ENCODE peak calls at places on chromosomes 3 and 15, in six cellular contexts. K, Q, S, P, I and D are unnamed samples.

GRCh38 chr15:39460748-39461147 is 120.1 kb upstream of the THBS1 start:
- DNase-seq in K (no peak), Q (no peak), S (no peak), P (no peak), I (no peak), D (no peak)

GRCh38 chr15:70875001-70875782 is 17.0 kb downstream of the THAP10 start:
- DNase-seq in K (peak), Q (no peak), S (no peak), P (peak), I (no peak), D (no peak)

GRCh38 chr3:161415506-161416231 is 44.4 kb upstream of the SPTSSB start:
- DNase-seq in K (peak), Q (no peak), S (no peak), P (peak), I (no peak), D (no peak)

GRCh38 chr15:60299452-60300047 is 98.2 kb downstream of the ANXA2 start:
- DNase-seq in K (no peak), Q (peak), S (no peak), P (no peak), I (no peak), D (no peak)

GRCh38 chr3:186945255-186945823 is 15.0 kb downstream of the ST6GAL1 start:
- DNase-seq in K (no peak), Q (no peak), S (no peak), P (no peak), I (no peak), D (no peak)

GRCh38 chr15:96327155-96327741 is 3.3 kb upstream of the NR2F2 start:
- DNase-seq in K (peak), Q (peak), S (peak), P (peak), I (peak), D (peak)

GRCh38 chr3:13229291-13229949 is 156.2 kb upstream of the IQSEC1 start:
- DNase-seq in K (peak), Q (peak), S (peak), P (no peak), I (peak), D (peak)

GRCh38 chr3:134260984-134261383 is 10.3 kb upstream of the RYK start:
- DNase-seq in K (no peak), Q (no peak), S (no peak), P (no peak), I (no peak), D (no peak)

GRCh38 chr3:99356681-99357080 is 281.7 kb upstream of the COL8A1 start:
- DNase-seq in K (no peak), Q (no peak), S (no peak), P (no peak), I (no peak), D (no peak)

GRCh38 chr3:173553635-173554280 is 156.2 kb downstream of the NLGN1 start:
- DNase-seq in K (peak), Q (no peak), S (peak), P (peak), I (no peak), D (peak)

GRCh38 chr15:48062476-48062875 is 58.3 kb upstream of the SLC24A5 start:
- DNase-seq in K (no peak), Q (no peak), S (no peak), P (peak), I (no peak), D (no peak)

GRCh38 chr3:157460253-157460652 is 23.6 kb downstream of the PTX3 start:
- DNase-seq in K (no peak), Q (no peak), S (no peak), P (peak), I (no peak), D (no peak)

GRCh38 chr3:39473452-39474125 is 6.1 kb downstream of the MOBP start:
- DNase-seq in K (no peak), Q (no peak), S (no peak), P (no peak), I (no peak), D (no peak)

GRCh38 chr15:83720466-83720865 is 66.5 kb downstream of the ADAMTSL3 start:
- DNase-seq in K (no peak), Q (no peak), S (no peak), P (no peak), I (no peak), D (no peak)

GRCh38 chr3:100075163-100075562 is 39.1 kb downstream of the FILIP1L start:
- DNase-seq in K (no peak), Q (no peak), S (no peak), P (no peak), I (no peak), D (no peak)

GRCh38 chr15:78396976-78397375 is 41.0 kb upstream of the IREB2 start:
- DNase-seq in K (peak), Q (peak), S (peak), P (no peak), I (no peak), D (peak)

GRCh38 chr3:172859035-172859434 is 108.5 kb downstream of the ECT2 start:
- DNase-seq in K (no peak), Q (peak), S (no peak), P (peak), I (no peak), D (no peak)

GRCh38 chr15:62691008-62691407 is 351.5 kb upstream of the TPM1 start:
- DNase-seq in K (no peak), Q (no peak), S (no peak), P (no peak), I (no peak), D (no peak)

GRCh38 chr15:90099868-90100854 is 2.1 kb downstream of the IDH2 start:
- DNase-seq in K (no peak), Q (no peak), S (peak), P (no peak), I (no peak), D (peak)

GRCh38 chr15:89087066-89087829 is 1.0 kb upstream of the ABHD2 start:
- DNase-seq in K (no peak), Q (no peak), S (no peak), P (no peak), I (no peak), D (no peak)

GRCh38 chr3:184016820-184017671 is 638 bp downstream of the ABCC5 start:
- DNase-seq in K (peak), Q (peak), S (peak), P (peak), I (no peak), D (peak)

GRCh38 chr3:197711973-197712707 is 24.6 kb downstream of the RUBCN start:
- DNase-seq in K (peak), Q (peak), S (peak), P (peak), I (peak), D (peak)

GRCh38 chr3:45946307-45946706 is 3.0 kb downstream of the CXCR6 start:
- DNase-seq in K (no peak), Q (no peak), S (no peak), P (no peak), I (no peak), D (no peak)

GRCh38 chr15:75727851-75728715 is 15.4 kb upstream of the CSPG4 start:
- DNase-seq in K (peak), Q (no peak), S (peak), P (peak), I (no peak), D (peak)

DNA sequence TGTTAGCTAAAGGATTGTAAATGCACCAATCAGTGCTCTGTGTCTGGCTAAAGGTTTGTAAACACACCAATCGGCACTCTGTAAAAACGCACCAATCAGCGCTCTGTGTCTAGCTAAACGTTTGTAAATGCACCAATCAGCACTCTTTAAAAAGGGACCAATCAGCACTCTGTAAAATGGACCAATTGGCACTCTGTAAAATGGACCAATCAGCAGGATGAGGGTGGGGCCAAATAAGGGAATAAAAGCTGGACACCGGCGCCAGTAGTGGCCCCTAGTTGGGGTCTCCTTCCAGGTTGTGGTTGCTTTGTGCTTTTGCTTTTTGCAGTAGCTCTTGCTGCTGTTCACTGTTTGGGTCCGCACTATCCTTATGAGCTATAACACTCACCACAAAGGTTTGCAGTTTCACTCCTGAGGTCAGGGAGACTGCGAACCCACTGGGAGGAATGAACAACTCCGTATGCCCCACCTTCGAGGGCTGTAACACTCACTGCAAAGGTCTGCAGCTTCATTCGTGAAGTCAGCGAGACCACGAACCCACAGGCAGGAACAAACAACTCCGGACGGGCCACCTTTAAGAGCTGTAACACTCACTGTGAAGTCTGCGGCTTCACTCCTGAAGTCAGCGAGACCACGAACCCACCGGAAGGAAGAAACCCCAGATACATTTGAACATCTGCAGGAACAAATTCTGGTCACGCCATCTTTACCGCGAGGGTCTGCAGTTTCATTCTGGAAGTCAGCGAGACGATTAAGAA is 1.1 kb upstream of the SUCLG2 start:
- DNase-seq in K (peak), Q (no peak), S (peak), P (no peak), I (peak), D (peak)
- TF ChIP-seq MYC in K (no peak), Q (no peak), S (no peak), P (no peak), I (no peak), D (no peak)

GRCh38 chr3:35640186-35640584 is 860 bp downstream of the ARPP21 start:
- DNase-seq in K (no peak), Q (no peak), S (no peak), P (no peak), I (no peak), D (no peak)
- H3K4me3 ChIP-seq in K (peak), Q (no peak), S (no peak), P (no peak), I (no peak), D (no peak)

DNA sequence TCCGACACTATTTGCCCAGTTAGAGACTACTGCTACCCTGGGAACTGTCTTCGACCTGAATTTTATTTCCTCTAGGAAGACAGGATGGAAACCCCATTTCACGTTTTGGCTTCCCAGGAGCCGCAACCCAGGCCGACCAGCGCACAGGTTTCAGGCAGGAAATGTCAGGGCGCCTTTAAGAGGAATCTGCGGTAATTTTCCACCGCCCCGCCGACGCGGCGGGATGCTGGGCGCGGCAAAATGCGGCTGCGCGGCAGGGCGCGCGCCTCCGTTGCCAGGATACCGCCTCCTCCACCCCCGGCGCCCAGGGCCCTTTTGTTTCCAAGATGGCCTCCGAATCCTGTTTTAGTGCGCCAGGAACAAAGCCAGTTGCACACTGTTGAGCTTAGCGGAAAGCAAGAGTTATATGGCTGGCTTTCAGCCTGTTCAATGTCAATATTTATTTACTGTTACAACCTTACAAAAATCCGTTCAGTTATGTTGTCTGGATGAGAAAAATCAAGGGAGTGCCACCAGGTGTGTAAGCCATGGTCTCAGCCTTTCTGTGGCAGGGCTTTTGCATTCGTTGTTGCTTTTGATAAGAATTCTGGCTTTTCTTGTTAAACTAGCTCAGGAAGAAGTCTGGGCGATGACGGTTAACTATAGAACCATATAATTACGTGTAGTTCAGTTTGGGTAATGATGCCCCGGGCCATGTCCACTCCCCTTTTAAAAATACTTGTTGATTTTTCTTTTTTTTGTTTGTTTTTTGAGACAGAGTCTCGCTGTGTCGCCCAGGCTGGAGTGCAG is 79.7 kb upstream of the CHD2 start:
- DNase-seq in K (peak), Q (peak), S (peak), P (peak), I (no peak), D (peak)
- TF ChIP-seq POLR2A in K (peak), Q (peak), S (peak), P (peak), I (peak), D (peak)

DNA sequence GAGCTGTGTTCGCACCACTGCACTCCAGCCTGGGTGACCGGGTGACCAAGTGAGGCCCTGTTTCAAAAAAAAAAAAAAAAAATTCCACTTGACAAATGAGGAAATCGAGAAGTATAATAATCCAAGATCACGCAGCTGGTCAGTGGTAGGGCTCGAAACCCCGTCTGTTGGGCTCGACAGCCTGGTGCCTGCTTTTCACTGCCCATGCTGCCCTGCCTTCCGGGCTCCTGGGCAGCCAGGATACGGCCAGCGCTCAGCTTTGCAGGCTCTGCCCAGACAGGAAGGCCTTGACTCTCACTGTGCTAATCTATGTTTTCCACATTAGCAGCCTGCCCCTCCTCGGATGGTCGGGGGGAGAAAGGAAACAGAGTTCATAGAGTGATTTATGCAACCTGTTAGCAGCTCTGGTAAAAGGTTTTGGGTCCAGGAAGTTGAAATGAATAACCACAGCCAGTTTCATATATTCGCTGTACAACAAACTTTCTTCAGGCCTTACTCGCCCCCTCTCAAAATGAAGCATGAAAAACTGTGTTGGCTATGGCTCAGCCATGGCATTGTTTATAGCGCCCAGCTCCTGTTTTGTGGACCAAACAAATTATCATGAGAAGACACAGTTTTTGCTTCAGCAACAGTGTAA is 108.8 kb downstream of the XXYLT1 start:
- DNase-seq in K (no peak), Q (peak), S (peak), P (peak), I (no peak), D (peak)
- TF ChIP-seq MYC in K (no peak), Q (no peak), S (peak), P (peak), I (no peak), D (no peak)

GRCh38 chr3:50155491-50155878 is 361 bp downstream of the SEMA3F start:
- DNase-seq in K (no peak), Q (no peak), S (no peak), P (no peak), I (no peak), D (no peak)
- H3K4me3 ChIP-seq in K (peak), Q (peak), S (peak), P (peak), I (no peak), D (no peak)

GRCh38 chr15:65790692-65791334 is 1.3 kb downstream of the DENND4A start:
- DNase-seq in K (peak), Q (no peak), S (no peak), P (peak), I (no peak), D (peak)
- TF ChIP-seq POLR2A in K (no peak), Q (no peak), S (no peak), P (no peak), I (no peak), D (no peak)

DNA sequence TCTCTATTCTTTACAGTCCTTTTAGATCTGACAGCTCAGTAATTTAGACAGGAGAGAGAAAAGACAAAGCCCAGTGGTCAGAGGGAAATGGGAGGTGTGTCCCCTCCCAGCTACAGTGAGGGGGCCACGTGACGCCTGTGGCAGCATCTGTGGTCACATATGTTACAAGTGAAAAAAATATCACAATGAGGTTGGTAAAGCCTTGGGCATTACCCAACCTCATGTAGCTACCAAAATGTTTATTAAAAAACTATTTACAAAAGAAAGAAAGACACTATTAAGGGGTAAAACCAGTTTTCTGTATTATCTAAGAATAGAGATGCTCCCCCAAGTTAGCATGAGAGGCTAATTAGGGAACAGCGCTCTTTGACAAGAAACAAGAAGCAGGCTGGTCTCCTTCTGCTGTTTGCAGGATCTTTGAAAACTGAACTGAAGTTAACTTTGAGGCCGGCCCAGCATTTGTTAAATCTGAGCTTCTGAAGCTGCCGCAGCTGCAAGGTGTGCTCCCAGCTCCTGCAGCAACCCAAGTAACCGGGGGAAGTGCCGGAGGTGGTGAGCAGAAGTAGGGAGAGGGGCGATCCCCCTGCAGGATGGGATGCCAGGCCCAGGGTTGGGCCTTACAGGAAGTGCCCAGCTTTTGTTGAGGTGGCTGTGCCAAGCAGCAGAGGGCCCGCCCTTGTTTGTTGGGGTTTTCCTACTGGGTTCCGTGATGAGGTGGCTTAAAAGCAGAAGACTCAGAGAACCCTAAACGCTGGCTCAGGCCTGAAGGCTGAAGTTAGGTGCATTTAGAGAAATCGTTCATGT is 42.6 kb upstream of the PLCL2 start:
- DNase-seq in K (no peak), Q (no peak), S (no peak), P (no peak), I (peak), D (peak)
- TF ChIP-seq MYC in K (no peak), Q (no peak), S (no peak), P (no peak), I (no peak), D (no peak)

GRCh38 chr3:131803113-131803512 is 231.7 kb downstream of the CPNE4 start:
- DNase-seq in K (no peak), Q (no peak), S (no peak), P (no peak), I (no peak), D (no peak)

GRCh38 chr3:131801566-131801965 is 233.2 kb downstream of the CPNE4 start:
- DNase-seq in K (no peak), Q (no peak), S (no peak), P (no peak), I (no peak), D (no peak)

GRCh38 chr3:131802029-131802428 is 232.8 kb downstream of the CPNE4 start:
- DNase-seq in K (no peak), Q (no peak), S (no peak), P (no peak), I (no peak), D (no peak)

GRCh38 chr3:131806736-131807135 is 228.1 kb downstream of the CPNE4 start:
- DNase-seq in K (no peak), Q (no peak), S (no peak), P (no peak), I (no peak), D (peak)

DNA sequence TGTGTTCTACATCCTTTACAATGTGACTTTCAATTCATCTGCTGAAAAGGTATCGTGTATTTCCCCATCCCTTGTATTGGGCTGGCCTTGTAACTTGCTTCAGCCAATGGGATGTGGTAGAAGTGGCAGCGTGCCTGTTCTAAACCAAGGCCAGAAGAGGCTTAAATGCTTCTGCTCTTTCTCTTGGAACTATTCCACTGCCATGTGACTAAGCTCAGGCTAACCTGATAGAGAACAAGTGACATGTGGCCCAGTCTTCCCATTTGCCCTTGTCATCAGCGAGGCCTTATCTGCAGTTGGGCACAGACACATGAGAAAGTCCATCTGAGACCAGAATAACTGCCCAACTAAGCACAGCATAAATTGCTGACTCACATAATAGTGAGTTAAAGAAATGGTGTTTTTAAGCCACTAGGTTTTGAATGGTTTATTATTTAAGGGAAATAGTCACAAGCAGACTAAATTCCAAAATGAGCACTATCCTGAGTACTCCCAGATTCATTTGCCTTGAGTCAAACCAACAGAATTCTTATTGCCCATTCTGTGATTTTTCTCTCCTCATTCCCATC is 230.2 kb downstream of the CPNE4 start:
- DNase-seq in K (no peak), Q (no peak), S (no peak), P (no peak), I (no peak), D (no peak)
- H3K4me3 ChIP-seq in K (no peak), Q (no peak), S (no peak), P (no peak), I (no peak), D (no peak)

DNA sequence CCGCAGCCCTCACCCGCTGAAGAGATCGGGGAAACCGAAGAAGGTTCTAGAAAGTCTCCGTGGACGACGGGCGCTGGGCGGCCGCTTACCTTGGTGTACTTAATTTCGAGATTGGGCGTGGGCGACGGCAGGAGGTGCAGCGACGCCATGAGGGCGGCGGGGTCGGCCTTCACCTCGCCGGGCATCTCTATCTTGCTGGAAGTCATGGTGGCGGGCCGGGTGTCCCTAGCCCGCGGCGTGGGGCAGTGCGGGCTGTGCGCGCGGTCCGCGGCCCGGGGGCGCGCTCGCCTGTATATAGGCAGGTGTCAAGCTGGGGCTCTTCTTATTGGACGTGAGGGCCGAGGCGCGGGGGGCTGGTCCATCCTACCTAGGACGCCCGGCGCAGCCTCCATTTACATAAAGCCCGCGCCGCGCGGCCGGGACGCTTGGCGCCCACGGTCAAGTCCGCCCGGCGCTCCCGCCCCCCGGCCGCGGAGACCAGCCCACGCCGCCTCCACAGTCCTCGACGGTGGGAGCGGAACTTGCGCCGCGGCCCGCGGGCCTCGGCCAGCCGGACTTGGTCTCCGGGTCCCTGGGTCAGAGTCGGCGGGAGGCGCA is at the start of gene ALDH1A2:
- DNase-seq in K (no peak), Q (peak), S (no peak), P (peak), I (no peak), D (no peak)
- TF ChIP-seq POLR2A in K (no peak), Q (peak), S (no peak), P (no peak), I (no peak), D (no peak)